ENCODE peak calls at places on chromosomes 5 and 9, in seven cellular contexts. H, F, L, Z, K, A and V are unnamed samples.

GRCh38 chr5:150272531-150272930 is 17.0 kb downstream of the CAMK2A start:
- DNase-seq in K (peak), L (no peak), Z (peak), H (peak), A (peak), F (peak), V (no peak)

GRCh38 chr9:91395553-91396470 is 27.8 kb downstream of the NFIL3 start:
- DNase-seq in L (no peak), Z (no peak), A (peak), K (peak), F (peak), H (peak), V (peak)

GRCh38 chr5:143923634-143924265 is 111.8 kb downstream of the HMHB1 start:
- DNase-seq in H (peak), Z (no peak), A (peak), F (no peak), K (peak), L (no peak), V (peak)

GRCh38 chr5:146731909-146732659 is 146.5 kb downstream of the PPP2R2B start:
- DNase-seq in H (peak), K (peak), A (peak), F (peak), L (no peak), Z (no peak), V (peak)

GRCh38 chr9:127943746-127944145 is 6.1 kb upstream of the DPM2 start:
- DNase-seq in K (peak), L (peak), F (peak), A (peak), Z (peak), H (peak), V (no peak)

GRCh38 chr9:80649001-80649420 is 1040.3 kb downstream of the TLE1 start:
- DNase-seq in Z (no peak), H (peak), K (peak), A (peak), L (no peak), F (peak), V (no peak)

GRCh38 chr5:157855404-157855994 is 3.4 kb downstream of the CLINT1 start:
- DNase-seq in L (no peak), H (peak), F (peak), K (peak), Z (peak), A (peak), V (peak)

GRCh38 chr9:120729796-120730195 is 15.5 kb upstream of the MEGF9 start:
- DNase-seq in Z (no peak), F (no peak), K (peak), H (no peak), A (no peak), L (no peak), V (no peak)

GRCh38 chr5:175582697-175583096 is 75.2 kb upstream of the HRH2 start:
- DNase-seq in F (no peak), A (no peak), H (no peak), L (no peak), K (no peak), Z (no peak), V (no peak)

GRCh38 chr9:19127881-19128719 is 808 bp upstream of the PLIN2 start:
- DNase-seq in Z (no peak), F (peak), H (peak), L (peak), A (no peak), K (no peak), V (no peak)

GRCh38 chr9:129208191-129209091 is 30.4 kb upstream of the IER5L start:
- DNase-seq in F (no peak), K (no peak), Z (peak), A (no peak), L (peak), H (no peak), V (no peak)

GRCh38 chr5:10485142-10485795 is 43.6 kb downstream of the ROPN1L start:
- DNase-seq in A (peak), K (no peak), L (no peak), H (no peak), F (peak), Z (no peak), V (no peak)

GRCh38 chr5:106172681-106173532 is 1497.8 kb downstream of the EFNA5 start:
- DNase-seq in A (no peak), K (peak), F (peak), Z (no peak), H (no peak), L (no peak), V (no peak)

GRCh38 chr9:119968837-119969707 is 599.8 kb upstream of the BRINP1 start:
- DNase-seq in L (peak), H (peak), A (peak), F (peak), K (peak), Z (peak), V (peak)

GRCh38 chr5:132256783-132257130 is 739 bp upstream of the PDLIM4 start:
- DNase-seq in K (no peak), H (no peak), A (no peak), Z (no peak), F (no peak), L (no peak), V (no peak)

GRCh38 chr9:88905506-88905905 is 85.8 kb upstream of the S1PR3 start:
- DNase-seq in L (no peak), A (peak), K (no peak), H (peak), Z (no peak), F (no peak), V (no peak)

GRCh38 chr9:88270398-88270797 is 117.8 kb upstream of the SPIN1 start:
- DNase-seq in L (no peak), F (no peak), H (no peak), Z (no peak), K (no peak), A (no peak), V (no peak)